ENCODE peak calls at places on chromosomes 16 and 17, in six cellular contexts. I is stomach, F is sigmoid colon, B is prostate gland, D is SK-N-SH, T is GM23338. M is an unnamed sample. For H3K4me1, the result is how much of the 10 kb centered on the place peaks cover.

GRCh38 chr17:4591529-4591928 is 7.2 kb downstream of the SMTNL2 start:
- DNase-seq in I (no peak), F (no peak), B (no peak), D (peak), T (no peak), M (no peak)

GRCh38 chr16:80557037-80557436 is 16.2 kb downstream of the DYNLRB2 start:
- DNase-seq in I (no peak), F (no peak), B (peak), D (no peak), T (no peak), M (no peak)

GRCh38 chr16:50136399-50136798 is 16.7 kb upstream of the TENT4B start:
- DNase-seq in I (no peak), F (no peak), B (no peak), D (no peak), T (peak), M (no peak)

GRCh38 chr16:8849411-8850011 is 19.3 kb downstream of the CARHSP1 start:
- DNase-seq in I (no peak), F (no peak), B (no peak), D (peak), T (no peak), M (peak)

GRCh38 chr17:16255481-16255901 is 38.5 kb downstream of the PIGL start:
- DNase-seq in I (peak), F (peak), B (peak), D (no peak), T (peak), M (no peak)

GRCh38 chr16:89360760-89361435 is 129.5 kb downstream of the ANKRD11 start:
- DNase-seq in I (peak), F (no peak), B (no peak), D (no peak), T (no peak), M (peak)

GRCh38 chr16:58885528-58886170 is 151.5 kb upstream of the GOT2 start:
- DNase-seq in I (no peak), F (no peak), B (no peak), D (no peak), T (no peak), M (no peak)

GRCh38 chr16:1170076-1170418 is 17.1 kb downstream of the CACNA1H start:
- DNase-seq in I (no peak), F (no peak), B (no peak), D (no peak), T (no peak), M (no peak)

GRCh38 chr17:59513934-59514841 is 51.2 kb upstream of the DHX40 start:
- DNase-seq in I (peak), F (peak), B (peak), D (peak), T (no peak), M (peak)

GRCh38 chr16:83441523-83441922 is 366.3 kb upstream of the HSBP1 start:
- DNase-seq in I (no peak), F (no peak), B (no peak), D (no peak), T (no peak), M (no peak)

GRCh38 chr16:73179671-73180370 is 131.9 kb upstream of the ZFHX3 start:
- DNase-seq in I (peak), F (peak), B (no peak), D (no peak), T (no peak), M (no peak)

GRCh38 chr17:48472485-48473281 is 42.7 kb upstream of the SKAP1 start:
- DNase-seq in I (no peak), F (no peak), B (no peak), D (no peak), T (peak), M (no peak)

GRCh38 chr17:78839762-78840529 is 668 bp downstream of the USP36 start:
- DNase-seq in I (peak), F (peak), B (no peak), D (peak), T (peak), M (no peak)

GRCh38 chr17:17379197-17379991 is 76.2 kb downstream of the NT5M start:
- DNase-seq in I (no peak), F (no peak), B (no peak), D (no peak), T (no peak), M (peak)

GRCh38 chr16:27127293-27127692 is 60.6 kb downstream of the C16orf82 start:
- DNase-seq in I (no peak), F (no peak), B (no peak), D (no peak), T (no peak), M (no peak)

GRCh38 chr17:50829336-50829735 is 6.0 kb upstream of the WFIKKN2 start:
- DNase-seq in I (no peak), F (no peak), B (no peak), D (no peak), T (peak), M (peak)

GRCh38 chr16:69500496-69500895 is 65.3 kb upstream of the NFAT5 start:
- DNase-seq in I (no peak), F (no peak), B (no peak), D (no peak), T (no peak), M (no peak)

GRCh38 chr17:7484964-7485377 is 805 bp downstream of the POLR2A start:
- DNase-seq in I (no peak), F (no peak), B (no peak), D (no peak), T (peak), M (no peak)

GRCh38 chr16:85216522-85217375 is 104.5 kb upstream of the CIBAR2 start:
- DNase-seq in I (no peak), F (no peak), B (no peak), D (no peak), T (no peak), M (no peak)

GRCh38 chr16:58814348-58814801 is 80.3 kb upstream of the GOT2 start:
- DNase-seq in I (peak), F (no peak), B (peak), D (peak), T (peak), M (peak)

GRCh38 chr16:81601008-81601428 is 156.4 kb downstream of the CMIP start:
- DNase-seq in I (no peak), F (no peak), B (peak), D (peak), T (no peak), M (no peak)

GRCh38 chr17:2179615-2180295 is 123.8 kb downstream of the SMG6 start:
- DNase-seq in I (peak), F (peak), B (peak), D (peak), T (no peak), M (no peak)

GRCh38 chr16:14284930-14285541 is 213.9 kb downstream of the MRTFB start:
- DNase-seq in I (peak), F (peak), B (no peak), D (no peak), T (peak), M (no peak)

GRCh38 chr17:11948791-11949190 is 48.5 kb downstream of the ZNF18 start:
- DNase-seq in I (no peak), F (no peak), B (peak), D (no peak), T (no peak), M (no peak)

GRCh38 chr16:46924402-46924801 is 40.2 kb downstream of the GPT2 start:
- DNase-seq in I (no peak), F (no peak), B (no peak), D (no peak), T (no peak), M (no peak)

GRCh38 chr17:68777243-68777855 is 176.2 kb upstream of the FAM20A start:
- DNase-seq in I (peak), F (peak), B (peak), D (peak), T (peak), M (no peak)

GRCh38 chr16:10895053-10895946 is 18.3 kb downstream of the CIITA start:
- DNase-seq in I (no peak), F (no peak), B (no peak), D (no peak), T (peak), M (peak)

GRCh38 chr17:37239690-37240344 is 136.0 kb upstream of the C17orf78 start:
- DNase-seq in I (no peak), F (no peak), B (no peak), D (peak), T (peak), M (no peak)

GRCh38 chr17:4584125-4584834 is at the start of gene SMTNL2:
- DNase-seq in I (no peak), F (peak), B (no peak), D (peak), T (peak), M (peak)

GRCh38 chr17:18184143-18185007 is 747 bp downstream of the ALKBH5 start:
- DNase-seq in I (peak), F (peak), B (peak), D (no peak), T (peak), M (peak)

GRCh38 chr17:37399404-37399803 is 7.2 kb downstream of the ACACA start:
- DNase-seq in I (no peak), F (no peak), B (no peak), D (no peak), T (no peak), M (no peak)

GRCh38 chr17:77609553-77610517 is 348.7 kb upstream of the TNRC6C start:
- DNase-seq in I (no peak), F (peak), B (peak), D (no peak), T (no peak), M (peak)

GRCh38 chr17:36907407-36907806 is 29.9 kb upstream of the LHX1 start:
- DNase-seq in I (no peak), F (no peak), B (no peak), D (no peak), T (no peak), M (no peak)

GRCh38 chr17:72498671-72499210 is 377.9 kb downstream of the SOX9 start:
- DNase-seq in I (no peak), F (no peak), B (no peak), D (no peak), T (no peak), M (no peak)

GRCh38 chr17:72502940-72503341 is 382.1 kb downstream of the SOX9 start:
- DNase-seq in I (no peak), F (no peak), B (no peak), D (no peak), T (no peak), M (no peak)

GRCh38 chr17:72502111-72502939 is 381.5 kb downstream of the SOX9 start:
- DNase-seq in I (peak), F (no peak), B (peak), D (no peak), T (peak), M (peak)

GRCh38 chr17:72503556-72503955 is 382.7 kb downstream of the SOX9 start:
- DNase-seq in I (no peak), F (no peak), B (no peak), D (no peak), T (no peak), M (no peak)

GRCh38 chr17:72501404-72502110 is 380.7 kb downstream of the SOX9 start:
- DNase-seq in I (peak), F (no peak), B (peak), D (no peak), T (no peak), M (peak)
- H3K27ac ChIP-seq in I (peak), F (no peak), B (peak), D (no peak), T (no peak), M (no peak)

GRCh38 chr17:75392559-75392958 is 12.9 kb downstream of the GRB2 start:
- DNase-seq in I (no peak), F (no peak), B (no peak), D (no peak), T (no peak), M (no peak)
- H3K4me1 ChIP-seq in I (under half), F (half or more), B (under half), D (under half), T (under half), M (half or more)

GRCh38 chr16:68070811-68071546 is 14.2 kb upstream of the NFATC3 start:
- DNase-seq in I (no peak), F (no peak), B (no peak), D (no peak), T (no peak), M (no peak)

GRCh38 chr16:68073902-68074760 is 11.0 kb upstream of the NFATC3 start:
- DNase-seq in I (no peak), F (no peak), B (no peak), D (no peak), T (no peak), M (no peak)

GRCh38 chr16:68071547-68071901 is 13.6 kb upstream of the NFATC3 start:
- DNase-seq in I (no peak), F (no peak), B (no peak), D (no peak), T (no peak), M (no peak)

GRCh38 chr16:68070249-68070725 is 14.9 kb upstream of the NFATC3 start:
- DNase-seq in I (no peak), F (no peak), B (no peak), D (no peak), T (no peak), M (no peak)

DNA sequence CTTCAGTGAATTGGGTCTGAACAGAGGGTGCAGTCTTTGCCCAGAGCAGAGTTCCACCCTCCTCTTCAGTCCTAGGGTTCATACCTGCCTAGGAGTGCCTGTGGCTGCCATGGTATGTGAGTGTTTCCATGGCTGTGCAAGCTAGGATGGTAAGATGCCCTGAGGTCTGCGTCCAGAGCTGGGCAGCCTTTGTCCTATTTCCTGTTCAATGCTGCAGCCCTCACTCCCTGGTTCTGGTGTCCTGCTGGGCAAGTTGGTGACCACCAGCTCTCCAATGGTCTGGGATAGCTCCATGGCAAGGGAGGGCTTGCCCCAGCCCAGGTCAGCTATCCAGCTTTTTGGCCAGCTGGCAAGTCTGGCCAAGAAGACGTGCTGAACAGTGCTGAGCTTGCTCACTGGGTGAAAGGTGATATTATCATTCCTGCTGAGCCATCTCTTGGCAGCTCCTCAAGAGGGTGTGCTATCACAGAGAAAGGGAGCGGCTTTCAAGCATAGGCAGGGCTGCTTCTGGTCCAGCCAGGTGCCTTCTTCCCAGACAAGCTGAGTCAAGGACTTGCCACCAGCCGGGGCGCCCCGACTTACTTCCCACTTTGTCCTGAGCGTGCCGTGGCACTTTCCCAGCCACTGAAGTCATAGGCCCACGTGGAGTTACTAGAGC is 13.0 kb upstream of the NFATC3 start:
- DNase-seq in I (no peak), F (peak), B (peak), D (no peak), T (no peak), M (no peak)
- TF ChIP-seq POLR2AphosphoS5 in I (no peak), F (no peak), B (peak), D (no peak), T (no peak), M (no peak)

DNA sequence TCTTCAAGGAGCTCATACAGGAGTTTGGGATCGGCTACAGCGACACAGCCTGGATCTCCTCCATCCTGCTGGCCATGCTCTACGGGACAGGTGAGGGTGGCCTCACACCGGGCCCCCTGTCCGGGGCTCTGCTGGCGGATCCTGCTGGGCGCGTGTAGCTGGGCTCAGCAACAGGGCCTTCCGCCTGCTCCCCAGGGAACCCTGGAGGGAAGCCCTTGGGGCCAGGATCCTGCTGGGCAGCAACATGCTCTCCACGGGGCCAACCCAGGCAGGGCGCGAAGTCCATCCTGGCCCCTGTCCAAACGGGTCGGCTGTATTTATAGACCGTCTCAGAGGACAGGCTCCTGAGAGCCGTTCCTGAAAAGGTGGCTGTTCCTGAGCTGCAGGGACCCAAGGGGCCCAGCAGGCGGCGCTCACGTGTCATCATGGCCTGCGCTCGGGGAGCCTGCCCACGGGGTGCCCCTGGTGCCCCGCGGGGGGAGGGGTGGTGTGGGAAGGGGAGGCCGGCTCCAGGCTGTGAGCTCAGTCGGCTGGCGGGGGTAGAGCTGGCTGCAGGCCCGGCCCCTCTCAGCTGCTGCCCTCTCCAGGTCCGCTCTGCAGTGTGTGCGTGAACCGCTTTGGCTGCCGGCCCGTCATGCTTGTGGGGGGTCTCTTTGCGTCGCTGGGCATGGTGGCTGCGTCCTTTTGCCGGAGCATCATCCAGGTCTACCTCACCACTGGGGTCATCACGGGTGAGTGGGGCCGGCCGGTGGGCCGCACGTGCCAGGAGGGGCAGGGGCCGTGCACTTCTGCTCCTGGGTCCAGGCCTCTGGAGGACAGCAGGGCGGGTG is 7.5 kb downstream of the SLC16A3 start:
- DNase-seq in I (peak), F (peak), B (no peak), D (peak), T (peak), M (peak)
- H3K27ac ChIP-seq in I (peak), F (peak), B (peak), D (no peak), T (peak), M (peak)

GRCh38 chr16:56988948-56989945 is at the start of gene NLRC5:
- DNase-seq in I (peak), F (peak), B (peak), D (peak), T (peak), M (peak)
- H3K4me1 ChIP-seq in I (under half), F (under half), B (under half), D (under half), T (under half), M (half or more)

GRCh38 chr17:79919164-79919585 is 79.9 kb upstream of the CBX4 start:
- DNase-seq in I (peak), F (peak), B (peak), D (peak), T (peak), M (peak)
- TF ChIP-seq POLR2AphosphoS5 in I (peak), F (peak), B (peak), D (no peak), T (no peak), M (peak)

GRCh38 chr17:70296456-70296855 is 127.1 kb downstream of the KCNJ2 start:
- DNase-seq in I (no peak), F (no peak), B (no peak), D (no peak), T (no peak), M (no peak)
- H3K27ac ChIP-seq in I (no peak), F (no peak), B (no peak), D (no peak), T (no peak), M (peak)

M was measured in spleen.